ENCODE peak calls at places on chromosomes 16 and 17, in nine cellular contexts. X, B, I, U, N, M, P, W and C are unnamed samples.

GRCh38 chr16:86455609-86456008 is 54.7 kb upstream of the FOXF1 start:
- DNase-seq in X (no peak), B (no peak), I (no peak), U (no peak), N (no peak), M (no peak), P (no peak), W (no peak), C (no peak)

GRCh38 chr16:78659668-78660217 is 560.3 kb downstream of the WWOX start:
- DNase-seq in X (no peak), B (no peak), I (no peak), U (no peak), N (no peak), M (no peak), P (no peak), W (no peak), C (no peak)

GRCh38 chr17:42472709-42473521 is 14.2 kb downstream of the ATP6V0A1 start:
- DNase-seq in X (peak), B (no peak), I (no peak), U (no peak), N (no peak), M (no peak), P (no peak), W (no peak), C (no peak)

GRCh38 chr17:1515640-1516402 is 591 bp downstream of the INPP5K start:
- DNase-seq in X (peak), B (no peak), I (no peak), U (no peak), N (peak), M (no peak), P (no peak), W (peak), C (no peak)

GRCh38 chr17:78231991-78232759 is 744 bp downstream of the TMEM235 start:
- DNase-seq in X (no peak), B (no peak), I (no peak), U (no peak), N (no peak), M (no peak), P (no peak), W (no peak), C (no peak)

GRCh38 chr16:27813591-27813990 is 249.9 kb downstream of the GSG1L start:
- DNase-seq in X (no peak), B (no peak), I (no peak), U (no peak), N (no peak), M (no peak), P (no peak), W (no peak), C (no peak)

GRCh38 chr17:17079761-17080160 is 37.5 kb downstream of the MPRIP start:
- DNase-seq in X (no peak), B (no peak), I (peak), U (no peak), N (no peak), M (peak), P (no peak), W (no peak), C (no peak)

GRCh38 chr17:3870871-3871306 is 22.0 kb downstream of the CAMKK1 start:
- DNase-seq in X (no peak), B (no peak), I (no peak), U (no peak), N (no peak), M (no peak), P (no peak), W (peak), C (no peak)